ENCODE peak calls at places on chromosomes 4 and X, in eight cellular contexts. S is fibroblast of lung, C is GM12878, I is neural progenitor cell, H is transverse colon, A is left lung, Z is left ventricle myocardium inferior, O is hepatocyte. G is an unnamed sample.

GRCh38 chrX:22340022-22340616 is 67.4 kb downstream of the CBLL2 start:
- DNase-seq in S (peak; percentile 24), C (no peak), I (no peak), H (no peak), A (no peak), Z (no peak), O (no peak), G (peak; percentile 39)

GRCh38 chrX:42714981-42715688 is 62.8 kb downstream of the PPP1R2C start:
- DNase-seq in S (peak; percentile 59), C (no peak), I (peak; percentile 85), H (peak; percentile 73), A (peak; percentile 52), Z (peak; percentile 18), O (peak; percentile 76), G (no peak)

GRCh38 chrX:119410027-119410819 is 11.1 kb downstream of the SLC25A43 start:
- DNase-seq in S (peak; percentile 95), C (no peak), I (no peak), H (peak; percentile 80), A (peak; percentile 67), Z (no peak), O (peak; percentile 36), G (peak; percentile 94)

GRCh38 chr4:86033171-86033570 is 326.7 kb downstream of the MAPK10 start:
- DNase-seq in S (peak; percentile 93), C (no peak), I (no peak), H (peak; percentile 9), A (peak; percentile 36), Z (peak; percentile 36), O (peak; percentile 22), G (peak; percentile 79)

GRCh38 chrX:18119856-18120255 is 100.8 kb downstream of the BEND2 start:
- DNase-seq in S (no peak), C (no peak), I (no peak), H (no peak), A (no peak), Z (no peak), O (no peak), G (no peak)

GRCh38 chr4:83768146-83768545 is 232.2 kb downstream of the GPAT3 start:
- DNase-seq in S (no peak), C (no peak), I (no peak), H (no peak), A (no peak), Z (no peak), O (no peak), G (no peak)

GRCh38 chr4:128371004-128371777 is 83.6 kb upstream of the PGRMC2 start:
- DNase-seq in S (peak; percentile 85), C (no peak), I (no peak), H (no peak), A (no peak), Z (no peak), O (no peak), G (peak; percentile 74)

GRCh38 chr4:76611611-76612010 is 176.6 kb downstream of the SHROOM3 start:
- DNase-seq in S (peak; percentile 72), C (no peak), I (no peak), H (peak; percentile 76), A (no peak), Z (no peak), O (peak; percentile 56), G (peak; percentile 80)

GRCh38 chr4:183765121-183765990 is 106.3 kb downstream of the TRAPPC11 start:
- DNase-seq in S (peak; percentile 10), C (no peak), I (peak; percentile 21), H (peak; percentile 32), A (no peak), Z (peak; percentile 52), O (peak; percentile 38), G (no peak)

GRCh38 chr4:39528056-39528465 is 822 bp upstream of the UGDH start:
- DNase-seq in S (peak; percentile 84), C (no peak), I (no peak), H (no peak), A (peak; percentile 82), Z (no peak), O (no peak), G (peak; percentile 96)

GRCh38 chr4:74793757-74794340 is 474 bp downstream of the BTC start:
- DNase-seq in S (peak; percentile 22), C (no peak), I (peak; percentile 63), H (peak; percentile 79), A (peak; percentile 54), Z (no peak), O (peak; percentile 69), G (peak; percentile 48)

GRCh38 chr4:26741491-26741871 is 119.2 kb upstream of the STIM2 start:
- DNase-seq in S (peak; percentile 70), C (no peak), I (peak; percentile 65), H (no peak), A (no peak), Z (no peak), O (no peak), G (peak; percentile 5)

GRCh38 chr4:152159773-152160172 is 376.1 kb downstream of the FBXW7 start:
- DNase-seq in S (no peak), C (no peak), I (no peak), H (no peak), A (no peak), Z (no peak), O (no peak), G (no peak)

GRCh38 chr4:85153221-85153620 is 186.7 kb upstream of the WDFY3 start:
- DNase-seq in S (no peak), C (no peak), I (no peak), H (no peak), A (no peak), Z (no peak), O (no peak), G (peak; percentile 4)

GRCh38 chr4:2352729-2353221 is 65.7 kb downstream of the ZFYVE28 start:
- DNase-seq in S (no peak), C (no peak), I (no peak), H (peak; percentile 2), A (no peak), Z (no peak), O (no peak), G (no peak)

GRCh38 chr4:84938316-84938715 is 28.2 kb downstream of the WDFY3 start:
- DNase-seq in S (peak; percentile 86), C (no peak), I (no peak), H (no peak), A (no peak), Z (no peak), O (no peak), G (peak; percentile 83)

GRCh38 chrX:106201502-106202178 is 33.5 kb downstream of the PWWP3B start:
- DNase-seq in S (no peak), C (no peak), I (peak; percentile 65), H (no peak), A (no peak), Z (no peak), O (no peak), G (no peak)

GRCh38 chr4:24806206-24806990 is 11.0 kb downstream of the SOD3 start:
- DNase-seq in S (no peak), C (no peak), I (no peak), H (no peak), A (no peak), Z (no peak), O (no peak), G (no peak)

GRCh38 chrX:39921838-39922237 is 175.9 kb downstream of the BCOR start:
- DNase-seq in S (no peak), C (no peak), I (no peak), H (no peak), A (no peak), Z (no peak), O (no peak), G (no peak)

GRCh38 chrX:9885150-9885549 is 82.0 kb upstream of the CLDN34 start:
- DNase-seq in S (peak; percentile 55), C (no peak), I (peak; percentile 62), H (peak; percentile 64), A (peak; percentile 66), Z (peak; percentile 44), O (peak; percentile 56), G (peak; percentile 72)

GRCh38 chr4:53601251-53601764 is 10.0 kb upstream of the LNX1 start:
- DNase-seq in S (no peak), C (no peak), I (peak; percentile 66), H (peak; percentile 29), A (no peak), Z (peak; percentile 15), O (no peak), G (peak; percentile 36)

GRCh38 chr4:78880874-78881492 is 58.3 kb downstream of the PAQR3 start:
- DNase-seq in S (no peak), C (no peak), I (no peak), H (no peak), A (no peak), Z (no peak), O (no peak), G (no peak)
- H3K36me3 ChIP-seq in S (peaks cover 5% of the 10 kb centered on the region), C (no peaks in the 10 kb centered on the region), I (peaks cover 4% of the 10 kb centered on the region), H (no peaks in the 10 kb centered on the region), A (no peaks in the 10 kb centered on the region), Z (peaks cover 33% of the 10 kb centered on the region), O (no peaks in the 10 kb centered on the region), G (peaks cover 25% of the 10 kb centered on the region)

GRCh38 chr4:82357640-82358039 is 16.2 kb downstream of the HNRNPD start:
- DNase-seq in S (no peak), C (no peak), I (no peak), H (no peak), A (no peak), Z (no peak), O (no peak), G (no peak)

GRCh38 chr4:82358773-82359324 is 14.9 kb downstream of the HNRNPD start:
- DNase-seq in S (no peak), C (no peak), I (no peak), H (no peak), A (no peak), Z (no peak), O (no peak), G (no peak)

GRCh38 chr4:82363896-82364487 is 9.8 kb downstream of the HNRNPD start:
- DNase-seq in S (no peak), C (no peak), I (no peak), H (no peak), A (no peak), Z (no peak), O (no peak), G (no peak)

GRCh38 chr4:82360298-82361177 is 13.3 kb downstream of the HNRNPD start:
- DNase-seq in S (no peak), C (no peak), I (peak; percentile 67), H (no peak), A (no peak), Z (no peak), O (peak; percentile 20), G (peak; percentile 61)

GRCh38 chr4:82362565-82362964 is 11.2 kb downstream of the HNRNPD start:
- DNase-seq in S (no peak), C (no peak), I (no peak), H (no peak), A (no peak), Z (no peak), O (no peak), G (no peak)
- H3K36me3 ChIP-seq in S (peaks cover 3% of the 10 kb centered on the region), C (no peaks in the 10 kb centered on the region), I (peaks cover 16% of the 10 kb centered on the region), H (no peaks in the 10 kb centered on the region), A (no peaks in the 10 kb centered on the region), Z (peaks cover 10% of the 10 kb centered on the region), O (no peaks in the 10 kb centered on the region), G (peaks cover 25% of the 10 kb centered on the region)

GRCh38 chrX:16839224-16839851 is 30.8 kb downstream of the RBBP7 start:
- DNase-seq in S (peak; percentile 39), C (no peak), I (peak; percentile 8), H (no peak), A (no peak), Z (no peak), O (no peak), G (no peak)
- H3K36me3 ChIP-seq in S (peaks cover 12% of the 10 kb centered on the region), C (peaks cover 10% of the 10 kb centered on the region), I (no peaks in the 10 kb centered on the region), H (no peaks in the 10 kb centered on the region), A (no peaks in the 10 kb centered on the region), Z (peaks cover 17% of the 10 kb centered on the region), O (no peaks in the 10 kb centered on the region), G (no peaks in the 10 kb centered on the region)

DNA sequence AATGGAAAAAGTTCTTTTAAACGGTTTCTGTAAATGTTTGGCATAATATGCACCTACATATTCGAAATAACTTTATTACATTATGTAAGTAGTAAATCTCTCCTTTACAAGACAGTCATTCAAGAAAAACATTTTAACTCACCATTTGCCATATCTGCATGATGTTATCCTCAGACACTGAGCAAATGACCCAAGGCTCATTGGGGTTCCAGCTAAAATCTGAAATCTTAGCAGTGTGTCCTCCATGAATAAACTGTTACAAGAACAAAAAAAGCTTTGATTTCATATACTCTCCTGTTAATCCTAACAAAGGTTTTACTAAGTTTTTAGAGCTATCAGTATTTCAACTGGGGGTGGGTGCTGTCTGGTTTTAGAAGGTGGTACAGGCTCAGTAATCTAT is 24.5 kb downstream of the RBBP7 start:
- DNase-seq in S (no peak), C (no peak), I (no peak), H (no peak), A (no peak), Z (no peak), O (no peak), G (no peak)
- H3K36me3 ChIP-seq in S (peaks cover 6% of the 10 kb centered on the region), C (peaks cover 4% of the 10 kb centered on the region), I (peaks cover 44% of the 10 kb centered on the region), H (no peaks in the 10 kb centered on the region), A (no peaks in the 10 kb centered on the region), Z (peaks cover 36% of the 10 kb centered on the region), O (no peaks in the 10 kb centered on the region), G (peaks cover 10% of the 10 kb centered on the region)